ENCODE peak calls at places on chromosomes 7 and 10, in ten cellular contexts. X is neural progenitor cell; U is cardiac muscle cell; W is heart left ventricle; O is OCI-LY7; Z is GM23338; Y is PC-3; I is right cardiac atrium; F is CD8-positive, alpha-beta memory T cell; D is sigmoid colon. R is an unnamed sample.

GRCh38 chr10:131896403-131896802 is 4.4 kb upstream of the PPP2R2D start:
- DNase-seq in X (no peak), U (no peak), W (no peak), O (no peak), Z (no peak), Y (no peak), I (no peak), F (peak; percentile 60), D (no peak), R (peak; percentile 43)

GRCh38 chr10:29132821-29133156 is 156.1 kb upstream of the LYZL1 start:
- DNase-seq in X (no peak), U (no peak), W (no peak), O (no peak), Z (no peak), Y (no peak), I (no peak), F (no peak), D (no peak), R (no peak)

GRCh38 chr7:151992375-151992774 is 33.1 kb upstream of the GALNT11 start:
- DNase-seq in X (peak; percentile 78), U (peak; percentile 46), W (peak; percentile 36), O (peak; percentile 15), Z (peak; percentile 81), Y (peak; percentile 68), I (peak; percentile 85), F (no peak), D (peak; percentile 70), R (peak; percentile 84)

GRCh38 chr7:19772858-19773337 is 519 bp downstream of the TMEM196 start:
- DNase-seq in X (peak; percentile 83), U (peak; percentile 54), W (no peak), O (no peak), Z (peak; percentile 87), Y (peak; percentile 10), I (peak; percentile 58), F (no peak), D (no peak), R (no peak)

GRCh38 chr7:43384585-43385308 is 198.2 kb upstream of the STK17A start:
- DNase-seq in X (no peak), U (no peak), W (no peak), O (no peak), Z (no peak), Y (no peak), I (no peak), F (no peak), D (no peak), R (no peak)

GRCh38 chr10:109067051-109067450 is 856.3 kb downstream of the XPNPEP1 start:
- DNase-seq in X (no peak), U (no peak), W (no peak), O (no peak), Z (no peak), Y (no peak), I (no peak), F (no peak), D (no peak), R (no peak)

GRCh38 chr7:105876964-105877601 is 684 bp upstream of the ATXN7L1 start:
- DNase-seq in X (peak; percentile 81), U (peak; percentile 62), W (peak; percentile 27), O (no peak), Z (peak; percentile 84), Y (peak; percentile 77), I (peak; percentile 71), F (peak; percentile 2), D (peak; percentile 80), R (peak; percentile 82)

GRCh38 chr7:141444956-141445355 is 106.3 kb upstream of the AGK start:
- DNase-seq in X (no peak), U (no peak), W (no peak), O (no peak), Z (no peak), Y (no peak), I (no peak), F (no peak), D (no peak), R (no peak)

GRCh38 chr7:83925860-83926259 is 268.7 kb downstream of the SEMA3A start:
- DNase-seq in X (no peak), U (no peak), W (no peak), O (no peak), Z (no peak), Y (peak; percentile 74), I (no peak), F (no peak), D (no peak), R (no peak)

GRCh38 chr10:32981760-32982159 is 23.7 kb upstream of the ITGB1 start:
- DNase-seq in X (no peak), U (peak; percentile 86), W (peak; percentile 66), O (peak; percentile 37), Z (no peak), Y (peak; percentile 92), I (peak; percentile 81), F (no peak), D (no peak), R (peak; percentile 78)

GRCh38 chr10:32982293-32982709 is 24.3 kb upstream of the ITGB1 start:
- DNase-seq in X (no peak), U (peak; percentile 81), W (no peak), O (no peak), Z (no peak), Y (peak; percentile 98), I (no peak), F (no peak), D (no peak), R (no peak)

GRCh38 chr10:32983333-32983909 is 25.4 kb upstream of the ITGB1 start:
- DNase-seq in X (no peak), U (peak; percentile 87), W (no peak), O (no peak), Z (no peak), Y (peak; percentile 98), I (no peak), F (peak; percentile 25), D (no peak), R (no peak)

GRCh38 chr10:32984003-32984600 is 26.1 kb upstream of the ITGB1 start:
- DNase-seq in X (no peak), U (no peak), W (no peak), O (no peak), Z (no peak), Y (no peak), I (no peak), F (no peak), D (no peak), R (no peak)

GRCh38 chr10:32982911-32983310 is 24.9 kb upstream of the ITGB1 start:
- DNase-seq in X (no peak), U (no peak), W (no peak), O (no peak), Z (no peak), Y (peak; percentile 47), I (no peak), F (no peak), D (no peak), R (no peak)
- H3K4me3 ChIP-seq in X (no peak overlapping the region), U (no peak overlapping the region), W (no peak overlapping the region), O (no peak overlapping the region), Z (no peak overlapping the region), Y (peak overlapping the region; percentile 41), I (no peak overlapping the region), F (no peak overlapping the region), D (no peak overlapping the region), R (no peak overlapping the region)

GRCh38 chr10:90363799-90364483 is 493.9 kb downstream of the HTR7 start:
- DNase-seq in X (no peak), U (peak; percentile 34), W (no peak), O (no peak), Z (peak; percentile 52), Y (no peak), I (no peak), F (no peak), D (no peak), R (no peak)
- H3K27ac ChIP-seq in X (no peak overlapping the region), U (no peak overlapping the region), W (no peak overlapping the region), O (no peak overlapping the region), Z (peak overlapping the region; percentile 23), Y (no peak overlapping the region), I (no peak overlapping the region), F (no peak overlapping the region), D (no peak overlapping the region), R (no peak overlapping the region)

GRCh38 chr10:117543999-117544728 is 1.6 kb downstream of the EMX2 start:
- DNase-seq in X (peak; percentile 73), U (no peak), W (no peak), O (no peak), Z (peak; percentile 40), Y (no peak), I (no peak), F (no peak), D (no peak), R (no peak)

GRCh38 chr10:117546020-117546629 is 3.6 kb downstream of the EMX2 start:
- DNase-seq in X (no peak), U (no peak), W (no peak), O (no peak), Z (peak; percentile 29), Y (no peak), I (no peak), F (no peak), D (no peak), R (no peak)

GRCh38 chr10:117543245-117543998 is 876 bp downstream of the EMX2 start:
- DNase-seq in X (peak; percentile 86), U (peak; percentile 34), W (no peak), O (no peak), Z (peak; percentile 72), Y (no peak), I (peak; percentile 75), F (no peak), D (no peak), R (peak; percentile 73)

GRCh38 chr10:117545141-117546019 is 2.8 kb downstream of the EMX2 start:
- DNase-seq in X (peak; percentile 65), U (no peak), W (no peak), O (no peak), Z (peak; percentile 58), Y (no peak), I (no peak), F (no peak), D (no peak), R (no peak)

GRCh38 chr10:117544729-117545140 is 2.2 kb downstream of the EMX2 start:
- DNase-seq in X (peak; percentile 61), U (no peak), W (no peak), O (no peak), Z (peak; percentile 54), Y (no peak), I (no peak), F (no peak), D (no peak), R (no peak)
- H3K4me3 ChIP-seq in X (peak overlapping the region; percentile 83), U (no peak overlapping the region), W (peak overlapping the region; percentile 53), O (no peak overlapping the region), Z (peak overlapping the region; percentile 68), Y (peak overlapping the region; percentile 49), I (peak overlapping the region; percentile 39), F (no peak overlapping the region), D (peak overlapping the region; percentile 19), R (peak overlapping the region; percentile 13)

DNA sequence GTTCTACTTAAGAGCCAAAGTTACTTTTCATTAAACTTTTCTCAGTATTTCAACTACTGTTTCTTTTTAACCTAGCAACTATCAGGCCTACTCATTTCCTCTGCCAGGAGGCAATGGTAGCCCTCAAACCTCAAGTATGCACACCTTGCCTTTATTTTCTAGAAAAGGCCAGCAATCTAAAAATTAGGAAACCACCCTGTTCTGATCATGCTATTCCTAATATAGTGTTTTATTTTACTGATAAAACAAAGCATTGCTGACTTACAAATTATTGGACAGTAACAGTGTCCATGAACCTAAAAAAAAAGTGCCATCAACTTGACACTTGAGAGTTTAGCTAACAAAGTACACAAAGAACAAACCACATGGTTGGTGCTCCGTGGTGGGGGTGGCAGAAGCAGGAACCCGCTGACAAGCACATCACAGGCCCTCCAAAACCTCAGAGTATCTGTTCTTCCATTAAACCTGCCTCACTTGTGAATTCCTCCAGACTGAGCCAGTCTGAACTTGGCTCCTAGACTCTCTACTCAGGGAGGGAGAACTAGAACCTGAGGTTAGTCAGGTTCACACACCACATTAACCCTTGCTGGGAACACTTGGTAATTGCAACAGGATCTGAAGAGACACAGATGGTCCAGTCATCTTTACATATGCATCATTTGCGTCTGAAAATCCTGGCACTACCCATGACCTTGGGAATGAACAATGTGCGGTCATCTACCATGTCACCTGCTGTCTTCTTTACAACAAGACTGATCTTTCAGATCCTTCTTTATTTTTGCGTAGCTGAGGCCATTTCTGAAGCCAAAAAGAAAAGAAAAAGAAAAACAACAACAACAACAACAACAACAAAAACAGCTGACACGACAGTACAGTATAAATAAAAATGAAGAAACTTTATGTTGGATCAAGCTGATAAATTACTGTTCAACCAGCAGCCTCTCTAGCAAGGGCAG is 31.9 kb downstream of the PIP4K2A start:
- DNase-seq in X (no peak), U (peak; percentile 72), W (no peak), O (peak; percentile 6), Z (no peak), Y (peak; percentile 78), I (no peak), F (peak; percentile 53), D (no peak), R (no peak)
- H3K27ac ChIP-seq in X (no peak overlapping the region), U (peak overlapping the region; percentile 19), W (no peak overlapping the region), O (no peak overlapping the region), Z (peak overlapping the region; percentile 52), Y (peak overlapping the region; percentile 100), I (no peak overlapping the region), F (peak overlapping the region; percentile 78), D (no peak overlapping the region), R (peak overlapping the region; percentile 61)